ENCODE peak calls at places on chromosome 18, in four cellular contexts. One of them, this sample, is unnamed.

GRCh38 chr18:31042391-31043181 is at the start of gene DSC3:
- DNase-seq in NCI-H1092: no peak
- DNase-seq in T-cell: no peak
- DNase-seq in activated CD4-positive, alpha-beta T cell treated with anti-CD3 and anti-CD28 coated beads for 24 hours: no peak
- DNase-seq in this sample: no peak

GRCh38 chr18:48904086-48904485 is 46.7 kb downstream of the SMAD7 start:
- DNase-seq in NCI-H1092: no peak
- DNase-seq in T-cell: no peak
- DNase-seq in activated CD4-positive, alpha-beta T cell treated with anti-CD3 and anti-CD28 coated beads for 24 hours: no peak
- DNase-seq in this sample: no peak

GRCh38 chr18:38663270-38663669 is 1097.7 kb upstream of the CELF4 start:
- DNase-seq in NCI-H1092: no peak
- DNase-seq in T-cell: no peak
- DNase-seq in activated CD4-positive, alpha-beta T cell treated with anti-CD3 and anti-CD28 coated beads for 24 hours: no peak
- DNase-seq in this sample: no peak

GRCh38 chr18:58449366-58449935 is 179.4 kb downstream of the ALPK2 start:
- DNase-seq in NCI-H1092: no peak
- DNase-seq in T-cell: no peak
- DNase-seq in activated CD4-positive, alpha-beta T cell treated with anti-CD3 and anti-CD28 coated beads for 24 hours: no peak
- DNase-seq in this sample: no peak

GRCh38 chr18:57440331-57441101 is 5.3 kb downstream of the ONECUT2 start:
- DNase-seq in NCI-H1092: no peak
- DNase-seq in T-cell: no peak
- DNase-seq in activated CD4-positive, alpha-beta T cell treated with anti-CD3 and anti-CD28 coated beads for 24 hours: no peak
- DNase-seq in this sample: no peak

GRCh38 chr18:49668583-49669290 is 106.9 kb downstream of the LIPG start:
- DNase-seq in NCI-H1092: peak; percentile 24
- DNase-seq in T-cell: no peak
- DNase-seq in activated CD4-positive, alpha-beta T cell treated with anti-CD3 and anti-CD28 coated beads for 24 hours: no peak
- DNase-seq in this sample: no peak

GRCh38 chr18:58257461-58257860 is 213.4 kb downstream of the NEDD4L start:
- DNase-seq in NCI-H1092: no peak
- DNase-seq in T-cell: no peak
- DNase-seq in activated CD4-positive, alpha-beta T cell treated with anti-CD3 and anti-CD28 coated beads for 24 hours: no peak
- DNase-seq in this sample: no peak

GRCh38 chr18:72375628-72376027 is 168.5 kb downstream of the CBLN2 start:
- DNase-seq in NCI-H1092: no peak
- DNase-seq in T-cell: no peak
- DNase-seq in activated CD4-positive, alpha-beta T cell treated with anti-CD3 and anti-CD28 coated beads for 24 hours: no peak
- DNase-seq in this sample: no peak

GRCh38 chr18:52422985-52423601 is 83.1 kb downstream of the DCC start:
- DNase-seq in NCI-H1092: no peak
- DNase-seq in T-cell: no peak
- DNase-seq in activated CD4-positive, alpha-beta T cell treated with anti-CD3 and anti-CD28 coated beads for 24 hours: no peak
- DNase-seq in this sample: no peak

GRCh38 chr18:50424877-50425690 is 50.2 kb downstream of the SKA1 start:
- DNase-seq in NCI-H1092: no peak
- DNase-seq in T-cell: no peak
- DNase-seq in activated CD4-positive, alpha-beta T cell treated with anti-CD3 and anti-CD28 coated beads for 24 hours: no peak
- DNase-seq in this sample: no peak

GRCh38 chr18:37328946-37329719 is 236.5 kb downstream of the CELF4 start:
- DNase-seq in NCI-H1092: no peak
- DNase-seq in T-cell: no peak
- DNase-seq in activated CD4-positive, alpha-beta T cell treated with anti-CD3 and anti-CD28 coated beads for 24 hours: no peak
- DNase-seq in this sample: no peak

GRCh38 chr18:49609416-49610284 is 47.8 kb downstream of the LIPG start:
- DNase-seq in NCI-H1092: no peak
- DNase-seq in T-cell: no peak
- DNase-seq in activated CD4-positive, alpha-beta T cell treated with anti-CD3 and anti-CD28 coated beads for 24 hours: no peak
- DNase-seq in this sample: no peak

GRCh38 chr18:74497778-74498177 is 1.6 kb downstream of the CNDP2 start:
- DNase-seq in NCI-H1092: no peak
- DNase-seq in T-cell: no peak
- DNase-seq in activated CD4-positive, alpha-beta T cell treated with anti-CD3 and anti-CD28 coated beads for 24 hours: no peak
- DNase-seq in this sample: no peak

GRCh38 chr18:35283923-35284794 is 5.9 kb downstream of the ZSCAN30 start:
- DNase-seq in NCI-H1092: no peak
- DNase-seq in T-cell: no peak
- DNase-seq in activated CD4-positive, alpha-beta T cell treated with anti-CD3 and anti-CD28 coated beads for 24 hours: no peak
- DNase-seq in this sample: no peak

GRCh38 chr18:55927831-55928230 is 339.8 kb upstream of the TCF4 start:
- DNase-seq in NCI-H1092: no peak
- DNase-seq in T-cell: no peak
- DNase-seq in activated CD4-positive, alpha-beta T cell treated with anti-CD3 and anti-CD28 coated beads for 24 hours: no peak
- DNase-seq in this sample: no peak

GRCh38 chr18:63155169-63155852 is 164.3 kb downstream of the BCL2 start:
- DNase-seq in NCI-H1092: peak; percentile 88
- DNase-seq in T-cell: peak; percentile 70
- DNase-seq in activated CD4-positive, alpha-beta T cell treated with anti-CD3 and anti-CD28 coated beads for 24 hours: peak; percentile 65
- DNase-seq in this sample: peak; percentile 50

GRCh38 chr18:55869965-55870585 is 282.1 kb upstream of the TCF4 start:
- DNase-seq in NCI-H1092: no peak
- DNase-seq in T-cell: no peak
- DNase-seq in activated CD4-positive, alpha-beta T cell treated with anti-CD3 and anti-CD28 coated beads for 24 hours: no peak
- DNase-seq in this sample: no peak

GRCh38 chr18:32317651-32318050 is 127.8 kb downstream of the MEP1B start:
- DNase-seq in NCI-H1092: no peak
- DNase-seq in T-cell: no peak
- DNase-seq in activated CD4-positive, alpha-beta T cell treated with anti-CD3 and anti-CD28 coated beads for 24 hours: no peak
- DNase-seq in this sample: no peak

GRCh38 chr18:12076424-12077140 is 17.1 kb upstream of the ANKRD62 start:
- DNase-seq in NCI-H1092: no peak
- DNase-seq in T-cell: no peak
- DNase-seq in activated CD4-positive, alpha-beta T cell treated with anti-CD3 and anti-CD28 coated beads for 24 hours: no peak
- DNase-seq in this sample: no peak

GRCh38 chr18:43279015-43279758 is 1.9 kb upstream of the SYT4 start:
- DNase-seq in NCI-H1092: peak; percentile 74
- DNase-seq in T-cell: no peak
- DNase-seq in activated CD4-positive, alpha-beta T cell treated with anti-CD3 and anti-CD28 coated beads for 24 hours: no peak
- DNase-seq in this sample: no peak

This sample was measured in H1.